ENCODE peak calls at places on chromosomes 16 and 17, in ten cellular contexts. E is NCI-H460; M is GM06990; B is aorta; D is tibial artery; L is G401; W is HEK293T; X is CD4-positive, alpha-beta T cell; J is left ventricle myocardium superior; V is T-helper 9 cell. T is an unnamed sample.

GRCh38 chr17:70033165-70033564 is 41.9 kb upstream of the KCNJ16 start:
- DNase-seq in E (no peak), M (no peak), B (no peak), D (no peak), L (no peak), W (no peak), X (no peak), J (no peak), V (no peak), T (no peak)

GRCh38 chr17:2964831-2965230 is 98.6 kb downstream of the OR1D5 start:
- DNase-seq in E (no peak), M (no peak), B (no peak), D (peak), L (no peak), W (no peak), X (no peak), J (no peak), V (no peak), T (no peak)

GRCh38 chr17:28773736-28774135 is 29.9 kb downstream of the TRAF4 start:
- DNase-seq in E (no peak), M (no peak), B (no peak), D (no peak), L (no peak), W (no peak), X (no peak), J (no peak), V (no peak), T (no peak)

GRCh38 chr16:86120201-86120981 is 221.4 kb downstream of the IRF8 start:
- DNase-seq in E (no peak), M (no peak), B (no peak), D (peak), L (no peak), W (no peak), X (no peak), J (no peak), V (no peak), T (no peak)

GRCh38 chr17:74210191-74211140 is 2.9 kb upstream of the TTYH2 start:
- DNase-seq in E (peak), M (peak), B (no peak), D (peak), L (peak), W (peak), X (peak), J (peak), V (peak), T (peak)

GRCh38 chr17:20613248-20613647 is 33.7 kb downstream of the CDRT15L2 start:
- DNase-seq in E (no peak), M (no peak), B (no peak), D (no peak), L (no peak), W (no peak), X (no peak), J (no peak), V (no peak), T (no peak)

GRCh38 chr16:64627781-64628180 is 494.1 kb downstream of the CDH11 start:
- DNase-seq in E (no peak), M (no peak), B (peak), D (no peak), L (peak), W (no peak), X (no peak), J (peak), V (no peak), T (no peak)

GRCh38 chr16:23434380-23434779 is 18.6 kb downstream of the COG7 start:
- DNase-seq in E (peak), M (peak), B (no peak), D (no peak), L (peak), W (peak), X (peak), J (no peak), V (no peak), T (no peak)

GRCh38 chr16:82990155-82990554 is 363.4 kb downstream of the CDH13 start:
- DNase-seq in E (no peak), M (no peak), B (no peak), D (no peak), L (no peak), W (no peak), X (no peak), J (no peak), V (no peak), T (no peak)

GRCh38 chr16:49756971-49757743 is 98.8 kb downstream of the ZNF423 start:
- DNase-seq in E (no peak), M (no peak), B (no peak), D (no peak), L (no peak), W (no peak), X (no peak), J (no peak), V (no peak), T (no peak)

GRCh38 chr17:66675991-66676371 is 158.9 kb upstream of the CACNG5 start:
- DNase-seq in E (no peak), M (no peak), B (no peak), D (no peak), L (no peak), W (no peak), X (no peak), J (no peak), V (no peak), T (no peak)

GRCh38 chr16:79988721-79989220 is 388.2 kb upstream of the MAF start:
- DNase-seq in E (no peak), M (no peak), B (no peak), D (no peak), L (no peak), W (no peak), X (no peak), J (no peak), V (no peak), T (no peak)

GRCh38 chr17:75970011-75970523 is 8.9 kb downstream of the ACOX1 start:
- DNase-seq in E (no peak), M (no peak), B (no peak), D (no peak), L (no peak), W (no peak), X (no peak), J (no peak), V (no peak), T (no peak)

GRCh38 chr16:49116873-49117272 is 164.8 kb downstream of the CBLN1 start:
- DNase-seq in E (no peak), M (no peak), B (no peak), D (no peak), L (no peak), W (no peak), X (no peak), J (no peak), V (no peak), T (no peak)

GRCh38 chr17:37446027-37446426 is 39.3 kb downstream of the TADA2A start:
- DNase-seq in E (peak), M (no peak), B (no peak), D (no peak), L (no peak), W (no peak), X (no peak), J (no peak), V (no peak), T (no peak)

GRCh38 chr16:66549284-66550131 is at the start of gene TK2:
- DNase-seq in E (peak), M (peak), B (peak), D (peak), L (peak), W (peak), X (peak), J (peak), V (peak), T (peak)

GRCh38 chr16:1870365-1871082 is 1.4 kb downstream of the MEIOB start:
- DNase-seq in E (peak), M (no peak), B (no peak), D (no peak), L (no peak), W (no peak), X (no peak), J (no peak), V (no peak), T (no peak)

GRCh38 chr16:69187891-69188451 is 1.0 kb downstream of the SNTB2 start:
- DNase-seq in E (peak), M (no peak), B (no peak), D (peak), L (peak), W (peak), X (peak), J (peak), V (peak), T (peak)

T was measured in T follicular helper cell.